ENCODE peak calls at places on chromosome 17, in eight cellular contexts. One of them, this sample, is unnamed.

GRCh38 chr17:27491713-27492190 is 35.5 kb downstream of the KSR1 start:
- DNase-seq in hepatocyte: peak; percentile 26
- DNase-seq in lung: no peak
- DNase-seq in progenitor cell of endocrine pancreas: no peak
- DNase-seq in adrenal gland: no peak
- DNase-seq in CD8-positive, alpha-beta T cell: no peak
- DNase-seq in testis: no peak
- DNase-seq in HFFc6: no peak
- DNase-seq in this sample: peak; percentile 97

GRCh38 chr17:51275381-51275780 is 15.0 kb downstream of the UTP18 start:
- DNase-seq in HFFc6: peak; percentile 76
- DNase-seq in progenitor cell of endocrine pancreas: no peak
- DNase-seq in hepatocyte: no peak
- DNase-seq in adrenal gland: no peak
- DNase-seq in CD8-positive, alpha-beta T cell: no peak
- DNase-seq in lung: no peak
- DNase-seq in testis: no peak
- DNase-seq in this sample: no peak

GRCh38 chr17:45104029-45104428 is 28.3 kb downstream of the PLCD3 start:
- DNase-seq in lung: no peak
- DNase-seq in testis: no peak
- DNase-seq in HFFc6: no peak
- DNase-seq in progenitor cell of endocrine pancreas: no peak
- DNase-seq in CD8-positive, alpha-beta T cell: no peak
- DNase-seq in hepatocyte: no peak
- DNase-seq in adrenal gland: no peak
- DNase-seq in this sample: no peak

GRCh38 chr17:60352569-60352968 is 39.4 kb downstream of the USP32 start:
- DNase-seq in adrenal gland: no peak
- DNase-seq in CD8-positive, alpha-beta T cell: no peak
- DNase-seq in HFFc6: no peak
- DNase-seq in testis: no peak
- DNase-seq in hepatocyte: no peak
- DNase-seq in progenitor cell of endocrine pancreas: no peak
- DNase-seq in lung: no peak
- DNase-seq in this sample: no peak

GRCh38 chr17:16945141-16945493 is 26.8 kb downstream of the TNFRSF13B start:
- DNase-seq in hepatocyte: no peak
- DNase-seq in progenitor cell of endocrine pancreas: no peak
- DNase-seq in HFFc6: no peak
- DNase-seq in testis: peak; percentile 6
- DNase-seq in CD8-positive, alpha-beta T cell: no peak
- DNase-seq in adrenal gland: no peak
- DNase-seq in lung: no peak
- DNase-seq in this sample: no peak

GRCh38 chr17:37699285-37699973 is 45.4 kb downstream of the HNF1B start:
- DNase-seq in CD8-positive, alpha-beta T cell: no peak
- DNase-seq in progenitor cell of endocrine pancreas: no peak
- DNase-seq in lung: no peak
- DNase-seq in HFFc6: peak; percentile 34
- DNase-seq in testis: no peak
- DNase-seq in hepatocyte: no peak
- DNase-seq in adrenal gland: no peak
- DNase-seq in this sample: no peak

GRCh38 chr17:11950771-11951519 is 46.3 kb downstream of the ZNF18 start:
- DNase-seq in CD8-positive, alpha-beta T cell: no peak
- DNase-seq in progenitor cell of endocrine pancreas: no peak
- DNase-seq in HFFc6: no peak
- DNase-seq in hepatocyte: no peak
- DNase-seq in adrenal gland: no peak
- DNase-seq in testis: no peak
- DNase-seq in lung: no peak
- DNase-seq in this sample: no peak

GRCh38 chr17:39997543-39997942 is 16.9 kb downstream of the PSMD3 start:
- DNase-seq in testis: no peak
- DNase-seq in lung: no peak
- DNase-seq in adrenal gland: no peak
- DNase-seq in HFFc6: no peak
- DNase-seq in hepatocyte: no peak
- DNase-seq in CD8-positive, alpha-beta T cell: no peak
- DNase-seq in progenitor cell of endocrine pancreas: no peak
- DNase-seq in this sample: no peak

GRCh38 chr17:11637796-11638195 is 39.5 kb downstream of the DNAH9 start:
- DNase-seq in HFFc6: no peak
- DNase-seq in hepatocyte: no peak
- DNase-seq in lung: no peak
- DNase-seq in progenitor cell of endocrine pancreas: no peak
- DNase-seq in CD8-positive, alpha-beta T cell: no peak
- DNase-seq in testis: no peak
- DNase-seq in adrenal gland: no peak
- DNase-seq in this sample: peak; percentile 53

GRCh38 chr17:28675980-28676379 is 14.0 kb downstream of the SUPT6H start:
- DNase-seq in lung: no peak
- DNase-seq in HFFc6: no peak
- DNase-seq in hepatocyte: peak; percentile 33
- DNase-seq in testis: no peak
- DNase-seq in adrenal gland: no peak
- DNase-seq in CD8-positive, alpha-beta T cell: no peak
- DNase-seq in progenitor cell of endocrine pancreas: no peak
- DNase-seq in this sample: no peak

GRCh38 chr17:17682293-17682736 is 1.1 kb downstream of the RAI1 start:
- DNase-seq in adrenal gland: peak; percentile 64
- DNase-seq in progenitor cell of endocrine pancreas: no peak
- DNase-seq in CD8-positive, alpha-beta T cell: peak; percentile 62
- DNase-seq in HFFc6: no peak
- DNase-seq in testis: peak; percentile 63
- DNase-seq in hepatocyte: peak; percentile 82
- DNase-seq in lung: no peak
- DNase-seq in this sample: no peak

GRCh38 chr17:68613739-68614298 is 12.7 kb upstream of the FAM20A start:
- DNase-seq in testis: peak; percentile 65
- DNase-seq in progenitor cell of endocrine pancreas: no peak
- DNase-seq in adrenal gland: peak; percentile 18
- DNase-seq in hepatocyte: peak; percentile 49
- DNase-seq in lung: peak; percentile 71
- DNase-seq in CD8-positive, alpha-beta T cell: peak; percentile 25
- DNase-seq in HFFc6: no peak
- DNase-seq in this sample: peak; percentile 82

GRCh38 chr17:63828936-63829335 is 1.5 kb upstream of the FTSJ3 start:
- DNase-seq in CD8-positive, alpha-beta T cell: no peak
- DNase-seq in testis: no peak
- DNase-seq in lung: no peak
- DNase-seq in HFFc6: no peak
- DNase-seq in adrenal gland: no peak
- DNase-seq in hepatocyte: no peak
- DNase-seq in progenitor cell of endocrine pancreas: no peak
- DNase-seq in this sample: no peak

GRCh38 chr17:44924107-44924544 is 8.8 kb upstream of the GFAP start:
- DNase-seq in adrenal gland: no peak
- DNase-seq in HFFc6: no peak
- DNase-seq in hepatocyte: no peak
- DNase-seq in CD8-positive, alpha-beta T cell: no peak
- DNase-seq in progenitor cell of endocrine pancreas: no peak
- DNase-seq in testis: no peak
- DNase-seq in lung: no peak
- DNase-seq in this sample: peak; percentile 92

GRCh38 chr17:36510636-36511035 is 24.0 kb downstream of the MYO19 start:
- DNase-seq in lung: no peak
- DNase-seq in HFFc6: no peak
- DNase-seq in progenitor cell of endocrine pancreas: no peak
- DNase-seq in testis: no peak
- DNase-seq in CD8-positive, alpha-beta T cell: no peak
- DNase-seq in hepatocyte: no peak
- DNase-seq in adrenal gland: no peak
- DNase-seq in this sample: peak; percentile 60

GRCh38 chr17:82875418-82875856 is 35.6 kb upstream of the ZNF750 start:
- DNase-seq in CD8-positive, alpha-beta T cell: no peak
- DNase-seq in progenitor cell of endocrine pancreas: peak; percentile 42
- DNase-seq in adrenal gland: no peak
- DNase-seq in hepatocyte: peak; percentile 72
- DNase-seq in HFFc6: no peak
- DNase-seq in testis: no peak
- DNase-seq in lung: peak; percentile 74
- DNase-seq in this sample: no peak

GRCh38 chr17:56096026-56096807 is 57.1 kb upstream of the ANKFN1 start:
- DNase-seq in testis: no peak
- DNase-seq in CD8-positive, alpha-beta T cell: no peak
- DNase-seq in HFFc6: peak; percentile 41
- DNase-seq in adrenal gland: no peak
- DNase-seq in lung: no peak
- DNase-seq in hepatocyte: peak; percentile 0
- DNase-seq in progenitor cell of endocrine pancreas: no peak
- DNase-seq in this sample: no peak

GRCh38 chr17:37671813-37672544 is 28.7 kb upstream of the DDX52 start:
- DNase-seq in progenitor cell of endocrine pancreas: no peak
- DNase-seq in hepatocyte: no peak
- DNase-seq in CD8-positive, alpha-beta T cell: no peak
- DNase-seq in adrenal gland: no peak
- DNase-seq in lung: no peak
- DNase-seq in testis: no peak
- DNase-seq in HFFc6: peak; percentile 94
- DNase-seq in this sample: no peak

GRCh38 chr17:76940738-76941350 is 72.6 kb downstream of the MGAT5B start:
- DNase-seq in HFFc6: no peak
- DNase-seq in progenitor cell of endocrine pancreas: no peak
- DNase-seq in adrenal gland: no peak
- DNase-seq in lung: no peak
- DNase-seq in CD8-positive, alpha-beta T cell: no peak
- DNase-seq in hepatocyte: no peak
- DNase-seq in testis: no peak
- DNase-seq in this sample: peak; percentile 66
- TF ChIP-seq CTCF in HFFc6: peak; percentile 54
- TF ChIP-seq CTCF in progenitor cell of endocrine pancreas: no peak
- TF ChIP-seq CTCF in adrenal gland: no peak
- TF ChIP-seq CTCF in lung: no peak
- TF ChIP-seq CTCF in CD8-positive, alpha-beta T cell: no peak
- TF ChIP-seq CTCF in hepatocyte: no peak
- TF ChIP-seq CTCF in testis: no peak
- TF ChIP-seq CTCF in this sample: peak; percentile 63

GRCh38 chr17:2029911-2030778 is at the start of gene DPH1:
- DNase-seq in CD8-positive, alpha-beta T cell: peak; percentile 84
- DNase-seq in progenitor cell of endocrine pancreas: peak; percentile 76
- DNase-seq in HFFc6: peak; percentile 89
- DNase-seq in testis: peak; percentile 94
- DNase-seq in hepatocyte: peak; percentile 93
- DNase-seq in lung: peak; percentile 90
- DNase-seq in adrenal gland: peak; percentile 90
- DNase-seq in this sample: peak; percentile 86

GRCh38 chr17:2028234-2028614 is 1.7 kb upstream of the DPH1 start:
- DNase-seq in hepatocyte: no peak
- DNase-seq in lung: no peak
- DNase-seq in CD8-positive, alpha-beta T cell: no peak
- DNase-seq in progenitor cell of endocrine pancreas: no peak
- DNase-seq in HFFc6: no peak
- DNase-seq in testis: no peak
- DNase-seq in adrenal gland: no peak
- DNase-seq in this sample: no peak

GRCh38 chr17:2028737-2029136 is 1.2 kb upstream of the DPH1 start:
- DNase-seq in HFFc6: no peak
- DNase-seq in progenitor cell of endocrine pancreas: no peak
- DNase-seq in hepatocyte: no peak
- DNase-seq in testis: no peak
- DNase-seq in CD8-positive, alpha-beta T cell: no peak
- DNase-seq in adrenal gland: no peak
- DNase-seq in lung: no peak
- DNase-seq in this sample: no peak

GRCh38 chr17:2033128-2033527 is 3.2 kb downstream of the DPH1 start:
- DNase-seq in hepatocyte: no peak
- DNase-seq in lung: no peak
- DNase-seq in progenitor cell of endocrine pancreas: no peak
- DNase-seq in HFFc6: peak; percentile 65
- DNase-seq in testis: no peak
- DNase-seq in CD8-positive, alpha-beta T cell: no peak
- DNase-seq in adrenal gland: no peak
- DNase-seq in this sample: no peak

DNA sequence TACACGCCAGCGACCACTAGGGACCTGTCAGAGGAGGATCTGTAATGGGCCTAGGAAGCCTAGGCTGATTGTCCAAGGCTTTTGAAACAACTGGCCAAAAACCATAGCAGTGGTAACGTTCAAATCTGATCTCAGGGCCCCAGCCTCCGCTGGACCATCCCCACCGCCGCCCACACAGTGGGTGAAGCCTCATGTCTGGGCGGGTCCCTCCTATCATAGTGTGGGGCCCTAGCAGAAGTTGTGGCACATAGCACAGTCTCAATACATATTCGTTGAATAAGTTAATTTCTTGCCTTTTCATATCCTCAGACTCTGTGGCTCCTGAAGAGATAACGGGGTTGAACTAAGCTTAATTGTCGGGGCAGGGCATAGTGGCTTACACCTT is 818 bp downstream of the DPH1 start:
- DNase-seq in lung: no peak
- DNase-seq in adrenal gland: peak; percentile 61
- DNase-seq in progenitor cell of endocrine pancreas: peak; percentile 44
- DNase-seq in CD8-positive, alpha-beta T cell: no peak
- DNase-seq in hepatocyte: no peak
- DNase-seq in testis: no peak
- DNase-seq in HFFc6: no peak
- DNase-seq in this sample: peak; percentile 87
- TF ChIP-seq CTCF in lung: peak; percentile 13
- TF ChIP-seq CTCF in adrenal gland: peak; percentile 40
- TF ChIP-seq CTCF in progenitor cell of endocrine pancreas: peak; percentile 67
- TF ChIP-seq CTCF in CD8-positive, alpha-beta T cell: peak; percentile 24
- TF ChIP-seq CTCF in hepatocyte: peak; percentile 53
- TF ChIP-seq CTCF in testis: peak; percentile 49
- TF ChIP-seq CTCF in HFFc6: peak; percentile 75
- TF ChIP-seq CTCF in this sample: peak; percentile 75

DNA sequence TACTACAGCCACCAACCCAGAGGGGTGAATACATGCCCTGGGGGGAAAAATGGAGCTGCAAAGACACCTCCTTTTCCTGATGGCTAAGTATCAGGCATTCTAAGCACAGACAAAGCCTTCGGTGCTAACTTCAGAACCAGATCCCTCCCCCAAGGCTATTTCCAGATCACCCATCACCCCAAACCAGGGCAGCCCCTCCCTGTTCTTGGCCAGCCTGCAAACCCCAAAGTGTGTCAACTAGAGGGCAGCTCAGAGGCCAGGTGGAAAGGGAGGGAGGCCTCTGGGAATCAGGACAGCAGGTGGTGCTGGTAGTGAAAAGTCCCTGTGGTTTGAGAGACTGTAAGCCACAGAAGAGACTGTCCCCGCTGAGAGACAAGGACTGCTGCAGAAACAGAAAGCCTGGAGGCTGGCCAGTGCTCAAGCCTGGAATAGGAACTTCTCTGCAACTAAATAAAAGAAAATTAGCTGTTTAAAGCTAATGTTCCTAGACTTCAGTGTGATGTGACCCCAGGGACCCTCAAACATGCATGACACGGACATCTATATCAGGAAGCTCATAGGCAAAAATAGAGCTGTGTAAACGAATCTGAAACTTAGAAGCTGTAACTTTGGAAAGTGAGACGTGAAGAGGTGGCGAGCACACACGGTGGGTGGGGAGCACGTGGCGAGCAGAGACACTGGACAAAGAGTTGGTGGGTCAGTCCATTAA is 9.1 kb downstream of the TUBG1 start:
- DNase-seq in CD8-positive, alpha-beta T cell: no peak
- DNase-seq in adrenal gland: peak; percentile 73
- DNase-seq in lung: peak; percentile 33
- DNase-seq in hepatocyte: peak; percentile 64
- DNase-seq in progenitor cell of endocrine pancreas: peak; percentile 10
- DNase-seq in testis: peak; percentile 74
- DNase-seq in HFFc6: peak; percentile 21
- DNase-seq in this sample: peak; percentile 87
- TF ChIP-seq CTCF in CD8-positive, alpha-beta T cell: no peak
- TF ChIP-seq CTCF in adrenal gland: peak; percentile 18
- TF ChIP-seq CTCF in lung: no peak
- TF ChIP-seq CTCF in hepatocyte: peak; percentile 35
- TF ChIP-seq CTCF in progenitor cell of endocrine pancreas: peak; percentile 11
- TF ChIP-seq CTCF in testis: peak; percentile 10
- TF ChIP-seq CTCF in HFFc6: peak; percentile 41
- TF ChIP-seq CTCF in this sample: peak; percentile 69

GRCh38 chr17:72258711-72259110 is 137.9 kb downstream of the SOX9 start:
- DNase-seq in adrenal gland: no peak
- DNase-seq in progenitor cell of endocrine pancreas: no peak
- DNase-seq in lung: no peak
- DNase-seq in CD8-positive, alpha-beta T cell: no peak
- DNase-seq in testis: no peak
- DNase-seq in hepatocyte: no peak
- DNase-seq in HFFc6: no peak
- DNase-seq in this sample: no peak
- TF ChIP-seq CTCF in adrenal gland: no peak
- TF ChIP-seq CTCF in progenitor cell of endocrine pancreas: no peak
- TF ChIP-seq CTCF in lung: no peak
- TF ChIP-seq CTCF in CD8-positive, alpha-beta T cell: no peak
- TF ChIP-seq CTCF in testis: no peak
- TF ChIP-seq CTCF in hepatocyte: no peak
- TF ChIP-seq CTCF in HFFc6: no peak
- TF ChIP-seq CTCF in this sample: no peak

This sample was measured in WERI-Rb-1.